ENCODE peak calls at places on chromosome 4, in six cellular contexts. One of them, this sample, is unnamed. For H3K4me1, the result is how much of the 10 kb centered on the place peaks cover.

GRCh38 chr4:78962597-78963115 is 23.4 kb upstream of the PAQR3 start:
- DNase-seq in body of pancreas: no peak
- DNase-seq in heart left ventricle: no peak
- DNase-seq in IMR-90: no peak
- DNase-seq in adrenal gland: no peak
- DNase-seq in HCT116: no peak
- DNase-seq in this sample: no peak

GRCh38 chr4:59973496-59973895 is 1226.6 kb upstream of the ADGRL3 start:
- DNase-seq in body of pancreas: no peak
- DNase-seq in heart left ventricle: no peak
- DNase-seq in IMR-90: no peak
- DNase-seq in adrenal gland: no peak
- DNase-seq in HCT116: no peak
- DNase-seq in this sample: no peak

GRCh38 chr4:8545439-8545765 is 34.8 kb upstream of the GPR78 start:
- DNase-seq in body of pancreas: no peak
- DNase-seq in heart left ventricle: no peak
- DNase-seq in IMR-90: no peak
- DNase-seq in adrenal gland: no peak
- DNase-seq in HCT116: no peak
- DNase-seq in this sample: no peak

GRCh38 chr4:158211288-158211687 is 1.0 kb downstream of the TMEM144 start:
- DNase-seq in body of pancreas: peak
- DNase-seq in heart left ventricle: no peak
- DNase-seq in IMR-90: no peak
- DNase-seq in adrenal gland: no peak
- DNase-seq in HCT116: no peak
- DNase-seq in this sample: peak

GRCh38 chr4:182286035-182286434 is 42.8 kb downstream of the TENM3 start:
- DNase-seq in body of pancreas: no peak
- DNase-seq in heart left ventricle: no peak
- DNase-seq in IMR-90: peak
- DNase-seq in adrenal gland: no peak
- DNase-seq in HCT116: no peak
- DNase-seq in this sample: no peak

GRCh38 chr4:59247032-59247431 is 1953.1 kb upstream of the ADGRL3 start:
- DNase-seq in body of pancreas: no peak
- DNase-seq in heart left ventricle: no peak
- DNase-seq in IMR-90: no peak
- DNase-seq in adrenal gland: no peak
- DNase-seq in HCT116: no peak
- DNase-seq in this sample: no peak

GRCh38 chr4:53573696-53574095 is 17.6 kb downstream of the LNX1 start:
- DNase-seq in body of pancreas: no peak
- DNase-seq in heart left ventricle: no peak
- DNase-seq in IMR-90: peak
- DNase-seq in adrenal gland: no peak
- DNase-seq in HCT116: no peak
- DNase-seq in this sample: no peak

GRCh38 chr4:37798616-37799015 is 27.9 kb upstream of the PGM2 start:
- DNase-seq in body of pancreas: no peak
- DNase-seq in heart left ventricle: no peak
- DNase-seq in IMR-90: no peak
- DNase-seq in adrenal gland: no peak
- DNase-seq in HCT116: no peak
- DNase-seq in this sample: no peak

GRCh38 chr4:6495296-6495590 is 22.8 kb upstream of the PPP2R2C start:
- DNase-seq in body of pancreas: no peak
- DNase-seq in heart left ventricle: no peak
- DNase-seq in IMR-90: no peak
- DNase-seq in adrenal gland: no peak
- DNase-seq in HCT116: no peak
- DNase-seq in this sample: no peak

GRCh38 chr4:144582105-144582850 is 63.7 kb upstream of the HHIP start:
- DNase-seq in body of pancreas: no peak
- DNase-seq in heart left ventricle: no peak
- DNase-seq in IMR-90: peak
- DNase-seq in adrenal gland: no peak
- DNase-seq in HCT116: no peak
- DNase-seq in this sample: no peak

GRCh38 chr4:55409468-55410171 is 13.9 kb downstream of the TMEM165 start:
- DNase-seq in body of pancreas: no peak
- DNase-seq in heart left ventricle: peak
- DNase-seq in IMR-90: peak
- DNase-seq in adrenal gland: no peak
- DNase-seq in HCT116: no peak
- DNase-seq in this sample: no peak

GRCh38 chr4:82429728-82430192 is 502 bp downstream of the HNRNPDL start:
- DNase-seq in body of pancreas: no peak
- DNase-seq in heart left ventricle: no peak
- DNase-seq in IMR-90: no peak
- DNase-seq in adrenal gland: no peak
- DNase-seq in HCT116: no peak
- DNase-seq in this sample: no peak

GRCh38 chr4:46648088-46648744 is 258.3 kb upstream of the GABRA2 start:
- DNase-seq in body of pancreas: peak
- DNase-seq in heart left ventricle: no peak
- DNase-seq in IMR-90: peak
- DNase-seq in adrenal gland: no peak
- DNase-seq in HCT116: no peak
- DNase-seq in this sample: peak

GRCh38 chr4:122921971-122922876 is at the start of gene NUDT6:
- DNase-seq in body of pancreas: peak
- DNase-seq in heart left ventricle: peak
- DNase-seq in IMR-90: peak
- DNase-seq in adrenal gland: peak
- DNase-seq in HCT116: no peak
- DNase-seq in this sample: peak
- TF ChIP-seq POLR2A in body of pancreas: peak
- TF ChIP-seq POLR2A in heart left ventricle: no peak
- TF ChIP-seq POLR2A in IMR-90: no peak
- TF ChIP-seq POLR2A in adrenal gland: no peak
- TF ChIP-seq POLR2A in HCT116: no peak
- TF ChIP-seq POLR2A in this sample: no peak

GRCh38 chr4:103036169-103036568 is 16.7 kb upstream of the SLC9B1 start:
- DNase-seq in body of pancreas: no peak
- DNase-seq in heart left ventricle: no peak
- DNase-seq in IMR-90: no peak
- DNase-seq in adrenal gland: no peak
- DNase-seq in HCT116: no peak
- DNase-seq in this sample: no peak

GRCh38 chr4:103030791-103031190 is 11.3 kb upstream of the SLC9B1 start:
- DNase-seq in body of pancreas: no peak
- DNase-seq in heart left ventricle: no peak
- DNase-seq in IMR-90: no peak
- DNase-seq in adrenal gland: no peak
- DNase-seq in HCT116: no peak
- DNase-seq in this sample: no peak

GRCh38 chr4:103026868-103027267 is 7.4 kb upstream of the SLC9B1 start:
- DNase-seq in body of pancreas: no peak
- DNase-seq in heart left ventricle: no peak
- DNase-seq in IMR-90: peak
- DNase-seq in adrenal gland: no peak
- DNase-seq in HCT116: no peak
- DNase-seq in this sample: no peak

DNA sequence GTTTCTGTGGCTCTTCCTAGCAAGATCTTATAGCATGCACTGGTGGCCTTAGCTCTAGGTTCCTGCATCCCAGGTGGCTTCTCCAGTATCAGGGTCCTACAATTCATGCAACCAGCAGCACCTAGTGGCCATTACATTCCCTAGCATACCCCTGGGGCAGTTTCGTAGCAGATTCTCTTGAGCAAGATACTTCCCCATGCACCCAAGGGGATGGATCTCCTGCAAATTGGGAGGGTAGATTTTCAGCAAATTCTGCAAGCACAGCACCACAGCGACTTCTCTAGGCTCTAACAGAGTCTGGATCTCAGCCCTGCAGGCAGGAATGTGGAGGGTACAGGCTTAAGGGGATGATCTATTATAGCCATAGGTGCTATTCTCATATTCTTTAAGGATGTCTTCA is 13.1 kb upstream of the SLC9B1 start:
- DNase-seq in body of pancreas: peak
- DNase-seq in heart left ventricle: no peak
- DNase-seq in IMR-90: peak
- DNase-seq in adrenal gland: no peak
- DNase-seq in HCT116: peak
- DNase-seq in this sample: peak
- TF ChIP-seq CTCF in body of pancreas: peak
- TF ChIP-seq CTCF in heart left ventricle: no peak
- TF ChIP-seq CTCF in IMR-90: peak
- TF ChIP-seq CTCF in adrenal gland: peak
- TF ChIP-seq CTCF in HCT116: peak
- TF ChIP-seq CTCF in this sample: peak

DNA sequence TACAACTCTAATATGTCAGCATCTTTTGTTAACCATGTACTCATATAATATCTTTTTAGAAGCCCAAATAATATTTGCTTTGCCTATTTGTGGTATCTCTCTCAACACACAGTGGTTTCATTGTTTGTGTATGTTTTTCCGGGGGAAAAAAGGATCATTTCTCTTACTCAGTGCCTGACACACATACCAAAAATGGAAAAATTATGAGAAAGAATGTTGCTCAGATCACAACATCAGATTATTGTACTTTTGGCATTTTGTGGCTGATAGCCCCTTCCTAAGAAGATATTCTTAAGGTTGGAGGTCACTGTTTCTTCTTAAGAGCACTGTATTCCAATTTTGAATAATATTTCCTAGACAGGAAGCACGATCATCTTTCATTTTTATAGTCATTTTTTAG is 93.6 kb downstream of the PDLIM5 start:
- DNase-seq in body of pancreas: no peak
- DNase-seq in heart left ventricle: no peak
- DNase-seq in IMR-90: peak
- DNase-seq in adrenal gland: no peak
- DNase-seq in HCT116: no peak
- DNase-seq in this sample: no peak
- H3K4me1 ChIP-seq in body of pancreas: under half
- H3K4me1 ChIP-seq in heart left ventricle: under half
- H3K4me1 ChIP-seq in IMR-90: under half
- H3K4me1 ChIP-seq in adrenal gland: under half
- H3K4me1 ChIP-seq in HCT116: half or more
- H3K4me1 ChIP-seq in this sample: under half

GRCh38 chr4:38920186-38920585 is 52.6 kb downstream of the FAM114A1 start:
- DNase-seq in body of pancreas: no peak
- DNase-seq in heart left ventricle: no peak
- DNase-seq in IMR-90: peak
- DNase-seq in adrenal gland: no peak
- DNase-seq in HCT116: no peak
- DNase-seq in this sample: no peak
- TF ChIP-seq POLR2A in body of pancreas: no peak
- TF ChIP-seq POLR2A in heart left ventricle: no peak
- TF ChIP-seq POLR2A in IMR-90: no peak
- TF ChIP-seq POLR2A in adrenal gland: no peak
- TF ChIP-seq POLR2A in HCT116: no peak
- TF ChIP-seq POLR2A in this sample: no peak

DNA sequence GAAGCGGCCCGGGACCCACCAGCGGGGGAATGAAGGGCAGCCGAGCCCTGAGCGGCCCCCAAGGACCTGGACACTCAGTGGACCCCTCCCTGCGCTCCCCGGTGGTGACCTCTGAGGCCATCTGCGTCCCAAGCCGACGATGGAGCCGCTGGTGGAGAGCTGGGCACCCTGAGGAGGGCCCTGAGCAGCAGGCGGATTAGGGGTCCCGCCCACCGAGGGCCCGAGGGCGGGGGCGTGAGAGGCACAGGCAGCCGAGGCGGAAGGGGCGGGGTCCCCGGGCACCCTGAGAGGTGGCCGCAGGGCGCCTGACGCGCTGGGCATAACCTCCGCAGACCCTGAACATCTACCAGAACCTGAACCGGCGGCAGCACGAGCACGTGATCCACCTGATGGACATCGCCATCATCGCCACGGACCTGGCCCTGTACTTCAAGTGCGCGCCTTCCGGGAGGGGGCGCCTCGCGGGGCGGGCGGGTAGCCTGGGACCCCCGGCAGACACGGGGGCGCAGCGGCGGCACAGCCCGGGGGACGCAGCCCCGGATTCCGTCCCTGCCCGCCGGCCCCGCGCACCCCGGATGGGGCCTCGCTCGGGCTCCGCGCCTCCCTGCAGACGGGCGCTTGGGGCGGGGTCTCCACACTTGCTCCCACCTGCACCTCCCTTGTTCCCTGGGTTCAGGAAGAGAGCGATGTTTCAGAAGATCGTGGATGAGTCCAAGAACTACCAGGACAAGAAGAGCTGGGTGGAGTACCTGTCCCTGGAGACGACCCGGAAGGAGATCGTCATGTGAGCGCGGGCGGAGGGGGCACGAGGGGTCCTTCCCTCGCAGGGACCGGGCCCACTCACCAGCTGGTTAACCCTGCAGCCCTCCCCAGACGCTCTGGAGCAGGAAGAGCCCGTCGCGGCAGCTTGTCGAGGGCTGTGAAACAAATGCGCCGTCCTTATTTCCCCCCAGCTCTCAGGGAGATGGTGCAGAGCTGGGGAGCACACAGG is 10.3 kb downstream of the ATP5ME start:
- DNase-seq in body of pancreas: peak
- DNase-seq in heart left ventricle: peak
- DNase-seq in IMR-90: no peak
- DNase-seq in adrenal gland: peak
- DNase-seq in HCT116: no peak
- DNase-seq in this sample: peak
- TF ChIP-seq CTCF in body of pancreas: no peak
- TF ChIP-seq CTCF in heart left ventricle: no peak
- TF ChIP-seq CTCF in IMR-90: no peak
- TF ChIP-seq CTCF in adrenal gland: no peak
- TF ChIP-seq CTCF in HCT116: no peak
- TF ChIP-seq CTCF in this sample: no peak

DNA sequence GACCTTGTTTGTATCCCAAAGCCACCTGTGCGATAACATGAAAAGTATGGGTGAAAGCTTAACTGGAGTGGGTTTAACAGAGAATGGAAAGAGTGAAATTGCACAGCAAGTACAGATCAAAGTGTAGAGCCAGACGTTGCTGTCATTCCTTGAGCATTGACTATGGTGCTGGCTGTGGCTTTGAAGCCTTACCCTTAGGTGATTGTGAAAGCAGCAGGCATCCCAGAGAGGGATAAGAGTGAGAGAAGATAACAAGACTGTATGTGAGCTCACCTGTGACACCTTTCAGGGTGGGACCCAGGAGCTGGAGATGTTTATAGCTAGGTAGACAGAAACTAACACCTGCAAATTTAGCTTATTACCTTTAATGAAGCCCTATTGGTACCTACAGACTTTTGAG is 77.6 kb downstream of the CFAP299 start:
- DNase-seq in body of pancreas: no peak
- DNase-seq in heart left ventricle: no peak
- DNase-seq in IMR-90: no peak
- DNase-seq in adrenal gland: no peak
- DNase-seq in HCT116: no peak
- DNase-seq in this sample: no peak
- H3K4me1 ChIP-seq in body of pancreas: under half
- H3K4me1 ChIP-seq in heart left ventricle: under half
- H3K4me1 ChIP-seq in IMR-90: under half
- H3K4me1 ChIP-seq in adrenal gland: under half
- H3K4me1 ChIP-seq in HCT116: under half
- H3K4me1 ChIP-seq in this sample: under half

This sample was measured in transverse colon.